ENCODE peak calls at places on chromosomes 13 and 19, in nine cellular contexts. One of them, this sample, is unnamed. For H3K4me1, the result is how much of the 10 kb centered on the place peaks cover.

GRCh38 chr13:77185721-77186120 is 141.2 kb downstream of the MYCBP2 start:
- DNase-seq in neural progenitor cell: no peak
- DNase-seq in upper lobe of right lung: no peak
- DNase-seq in stomach: no peak
- DNase-seq in tibial artery: no peak
- DNase-seq in CD8-positive, alpha-beta T cell: no peak
- DNase-seq in left ventricle myocardium inferior: no peak
- DNase-seq in A673: no peak
- DNase-seq in breast epithelium: no peak
- DNase-seq in this sample: no peak

GRCh38 chr13:114111577-114111976 is 20.8 kb downstream of the RASA3 start:
- DNase-seq in CD8-positive, alpha-beta T cell: no peak
- DNase-seq in stomach: no peak
- DNase-seq in neural progenitor cell: no peak
- DNase-seq in A673: no peak
- DNase-seq in left ventricle myocardium inferior: no peak
- DNase-seq in tibial artery: peak
- DNase-seq in breast epithelium: no peak
- DNase-seq in upper lobe of right lung: peak
- DNase-seq in this sample: no peak

GRCh38 chr13:90757127-90757680 is 590.3 kb upstream of the MIR17HG start:
- DNase-seq in breast epithelium: no peak
- DNase-seq in neural progenitor cell: no peak
- DNase-seq in tibial artery: no peak
- DNase-seq in stomach: no peak
- DNase-seq in A673: no peak
- DNase-seq in CD8-positive, alpha-beta T cell: no peak
- DNase-seq in left ventricle myocardium inferior: no peak
- DNase-seq in upper lobe of right lung: no peak
- DNase-seq in this sample: no peak

GRCh38 chr13:33191425-33192221 is 93.9 kb downstream of the STARD13 start:
- DNase-seq in neural progenitor cell: no peak
- DNase-seq in breast epithelium: no peak
- DNase-seq in left ventricle myocardium inferior: no peak
- DNase-seq in CD8-positive, alpha-beta T cell: no peak
- DNase-seq in tibial artery: no peak
- DNase-seq in stomach: no peak
- DNase-seq in A673: no peak
- DNase-seq in upper lobe of right lung: no peak
- DNase-seq in this sample: no peak

GRCh38 chr13:113928701-113929627 is 44.9 kb downstream of the C13orf46 start:
- DNase-seq in breast epithelium: peak
- DNase-seq in A673: no peak
- DNase-seq in tibial artery: peak
- DNase-seq in stomach: peak
- DNase-seq in left ventricle myocardium inferior: peak
- DNase-seq in CD8-positive, alpha-beta T cell: no peak
- DNase-seq in neural progenitor cell: no peak
- DNase-seq in upper lobe of right lung: peak
- DNase-seq in this sample: peak

GRCh38 chr13:23979361-23980159 is 82.3 kb upstream of the C1QTNF9B start:
- DNase-seq in neural progenitor cell: peak
- DNase-seq in stomach: peak
- DNase-seq in A673: peak
- DNase-seq in breast epithelium: peak
- DNase-seq in left ventricle myocardium inferior: peak
- DNase-seq in upper lobe of right lung: peak
- DNase-seq in CD8-positive, alpha-beta T cell: no peak
- DNase-seq in tibial artery: peak
- DNase-seq in this sample: no peak

GRCh38 chr19:18300930-18301717 is 19.7 kb upstream of the JUND start:
- DNase-seq in upper lobe of right lung: peak
- DNase-seq in tibial artery: peak
- DNase-seq in stomach: peak
- DNase-seq in breast epithelium: no peak
- DNase-seq in CD8-positive, alpha-beta T cell: no peak
- DNase-seq in A673: no peak
- DNase-seq in left ventricle myocardium inferior: peak
- DNase-seq in neural progenitor cell: no peak
- DNase-seq in this sample: no peak

GRCh38 chr19:42220751-42221097 is 612 bp downstream of the ZNF526 start:
- DNase-seq in neural progenitor cell: peak
- DNase-seq in upper lobe of right lung: no peak
- DNase-seq in A673: no peak
- DNase-seq in CD8-positive, alpha-beta T cell: no peak
- DNase-seq in left ventricle myocardium inferior: no peak
- DNase-seq in tibial artery: no peak
- DNase-seq in breast epithelium: no peak
- DNase-seq in stomach: no peak
- DNase-seq in this sample: no peak

GRCh38 chr19:11130824-11131455 is 24.6 kb downstream of the SPC24 start:
- DNase-seq in tibial artery: peak
- DNase-seq in left ventricle myocardium inferior: peak
- DNase-seq in CD8-positive, alpha-beta T cell: peak
- DNase-seq in upper lobe of right lung: peak
- DNase-seq in A673: peak
- DNase-seq in breast epithelium: peak
- DNase-seq in stomach: peak
- DNase-seq in neural progenitor cell: peak
- DNase-seq in this sample: no peak

GRCh38 chr13:30107536-30108136 is 199.7 kb downstream of the KATNAL1 start:
- DNase-seq in breast epithelium: no peak
- DNase-seq in A673: no peak
- DNase-seq in tibial artery: no peak
- DNase-seq in upper lobe of right lung: peak
- DNase-seq in left ventricle myocardium inferior: no peak
- DNase-seq in neural progenitor cell: no peak
- DNase-seq in stomach: peak
- DNase-seq in CD8-positive, alpha-beta T cell: no peak
- DNase-seq in this sample: no peak

GRCh38 chr13:111614009-111614408 is 293.6 kb downstream of the TEX29 start:
- DNase-seq in upper lobe of right lung: no peak
- DNase-seq in CD8-positive, alpha-beta T cell: no peak
- DNase-seq in stomach: no peak
- DNase-seq in A673: no peak
- DNase-seq in breast epithelium: no peak
- DNase-seq in left ventricle myocardium inferior: no peak
- DNase-seq in neural progenitor cell: no peak
- DNase-seq in tibial artery: no peak
- DNase-seq in this sample: no peak

GRCh38 chr13:49649244-49649962 is 21.1 kb downstream of the ARL11 start:
- DNase-seq in upper lobe of right lung: no peak
- DNase-seq in breast epithelium: no peak
- DNase-seq in A673: peak
- DNase-seq in stomach: no peak
- DNase-seq in left ventricle myocardium inferior: no peak
- DNase-seq in CD8-positive, alpha-beta T cell: no peak
- DNase-seq in neural progenitor cell: peak
- DNase-seq in tibial artery: no peak
- DNase-seq in this sample: no peak

GRCh38 chr13:73984949-73985691 is 149.1 kb downstream of the KLF12 start:
- DNase-seq in upper lobe of right lung: peak
- DNase-seq in stomach: no peak
- DNase-seq in tibial artery: no peak
- DNase-seq in breast epithelium: no peak
- DNase-seq in left ventricle myocardium inferior: peak
- DNase-seq in neural progenitor cell: no peak
- DNase-seq in CD8-positive, alpha-beta T cell: peak
- DNase-seq in A673: no peak
- DNase-seq in this sample: no peak

GRCh38 chr19:34666200-34666957 is 10.6 kb downstream of the SCGB2B2 start:
- DNase-seq in neural progenitor cell: no peak
- DNase-seq in stomach: no peak
- DNase-seq in left ventricle myocardium inferior: no peak
- DNase-seq in upper lobe of right lung: no peak
- DNase-seq in CD8-positive, alpha-beta T cell: no peak
- DNase-seq in tibial artery: no peak
- DNase-seq in breast epithelium: no peak
- DNase-seq in A673: no peak
- DNase-seq in this sample: no peak

GRCh38 chr13:41064493-41064892 is 3.2 kb downstream of the WBP4 start:
- DNase-seq in A673: no peak
- DNase-seq in neural progenitor cell: no peak
- DNase-seq in stomach: no peak
- DNase-seq in CD8-positive, alpha-beta T cell: no peak
- DNase-seq in left ventricle myocardium inferior: no peak
- DNase-seq in upper lobe of right lung: no peak
- DNase-seq in tibial artery: no peak
- DNase-seq in breast epithelium: no peak
- DNase-seq in this sample: no peak

GRCh38 chr13:113207890-113208423 is 512 bp downstream of the PCID2 start:
- DNase-seq in CD8-positive, alpha-beta T cell: no peak
- DNase-seq in stomach: no peak
- DNase-seq in breast epithelium: no peak
- DNase-seq in neural progenitor cell: peak
- DNase-seq in tibial artery: peak
- DNase-seq in left ventricle myocardium inferior: peak
- DNase-seq in A673: peak
- DNase-seq in upper lobe of right lung: peak
- DNase-seq in this sample: no peak

GRCh38 chr13:110015253-110015652 is 228.9 kb upstream of the IRS2 start:
- DNase-seq in tibial artery: no peak
- DNase-seq in left ventricle myocardium inferior: peak
- DNase-seq in stomach: peak
- DNase-seq in A673: no peak
- DNase-seq in neural progenitor cell: no peak
- DNase-seq in upper lobe of right lung: no peak
- DNase-seq in CD8-positive, alpha-beta T cell: no peak
- DNase-seq in breast epithelium: no peak
- DNase-seq in this sample: no peak

GRCh38 chr13:110018009-110018408 is 231.6 kb upstream of the IRS2 start:
- DNase-seq in tibial artery: no peak
- DNase-seq in upper lobe of right lung: no peak
- DNase-seq in left ventricle myocardium inferior: no peak
- DNase-seq in stomach: no peak
- DNase-seq in breast epithelium: no peak
- DNase-seq in CD8-positive, alpha-beta T cell: no peak
- DNase-seq in A673: no peak
- DNase-seq in neural progenitor cell: no peak
- DNase-seq in this sample: no peak

GRCh38 chr13:110012102-110012739 is 225.8 kb upstream of the IRS2 start:
- DNase-seq in CD8-positive, alpha-beta T cell: no peak
- DNase-seq in upper lobe of right lung: no peak
- DNase-seq in A673: no peak
- DNase-seq in stomach: no peak
- DNase-seq in breast epithelium: no peak
- DNase-seq in neural progenitor cell: no peak
- DNase-seq in left ventricle myocardium inferior: no peak
- DNase-seq in tibial artery: no peak
- DNase-seq in this sample: no peak

GRCh38 chr13:110017379-110017778 is 231.0 kb upstream of the IRS2 start:
- DNase-seq in A673: no peak
- DNase-seq in left ventricle myocardium inferior: no peak
- DNase-seq in upper lobe of right lung: no peak
- DNase-seq in tibial artery: no peak
- DNase-seq in neural progenitor cell: no peak
- DNase-seq in stomach: no peak
- DNase-seq in breast epithelium: no peak
- DNase-seq in CD8-positive, alpha-beta T cell: no peak
- DNase-seq in this sample: no peak

DNA sequence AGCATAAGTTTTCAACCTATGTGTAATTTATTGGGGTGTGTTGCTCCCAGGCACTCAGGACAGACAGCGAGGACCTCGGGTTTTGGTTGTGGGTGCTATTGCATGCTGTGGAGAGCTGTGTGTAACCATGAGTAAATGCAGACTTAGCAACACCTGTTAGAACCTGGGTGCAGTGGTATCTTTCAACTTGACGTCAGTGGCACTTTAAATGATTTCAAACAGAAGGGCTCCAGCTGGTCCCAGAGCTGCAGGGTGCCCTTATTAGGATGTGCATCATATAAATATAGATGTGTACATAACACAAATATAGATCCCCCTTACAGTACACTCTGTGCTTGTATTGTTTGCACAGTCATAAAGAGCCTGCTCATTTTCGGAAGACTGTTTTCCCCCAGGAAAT is 228.3 kb upstream of the IRS2 start:
- DNase-seq in tibial artery: no peak
- DNase-seq in neural progenitor cell: no peak
- DNase-seq in CD8-positive, alpha-beta T cell: no peak
- DNase-seq in left ventricle myocardium inferior: no peak
- DNase-seq in stomach: no peak
- DNase-seq in upper lobe of right lung: no peak
- DNase-seq in breast epithelium: no peak
- DNase-seq in A673: no peak
- DNase-seq in this sample: no peak
- H3K4me1 ChIP-seq in tibial artery: under half
- H3K4me1 ChIP-seq in neural progenitor cell: under half
- H3K4me1 ChIP-seq in CD8-positive, alpha-beta T cell: under half
- H3K4me1 ChIP-seq in left ventricle myocardium inferior: under half
- H3K4me1 ChIP-seq in stomach: under half
- H3K4me1 ChIP-seq in upper lobe of right lung: under half
- H3K4me1 ChIP-seq in breast epithelium: under half
- H3K4me1 ChIP-seq in A673: under half
- H3K4me1 ChIP-seq in this sample: under half

DNA sequence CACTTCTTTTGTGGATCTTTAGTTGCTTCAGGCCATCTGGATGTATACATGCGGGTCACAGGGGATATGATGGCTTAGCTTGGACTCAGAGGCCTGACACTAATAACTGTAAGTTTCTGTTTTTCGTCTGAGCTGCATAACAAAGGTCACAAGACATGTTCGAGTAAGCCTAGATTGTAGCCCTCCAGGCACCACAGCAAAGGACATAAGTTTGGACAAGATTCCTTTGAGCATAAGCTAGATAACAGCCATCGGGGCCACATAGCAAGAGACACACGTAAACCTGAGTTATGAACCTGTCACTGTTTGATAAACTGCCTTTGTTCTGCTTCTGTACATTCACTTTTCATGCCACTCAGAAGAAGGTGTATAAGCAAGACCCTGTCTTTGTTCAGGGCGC is 14.6 kb downstream of the IGFL3 start:
- DNase-seq in upper lobe of right lung: no peak
- DNase-seq in A673: no peak
- DNase-seq in tibial artery: no peak
- DNase-seq in left ventricle myocardium inferior: no peak
- DNase-seq in neural progenitor cell: no peak
- DNase-seq in breast epithelium: no peak
- DNase-seq in CD8-positive, alpha-beta T cell: no peak
- DNase-seq in stomach: no peak
- DNase-seq in this sample: no peak
- H3K27ac ChIP-seq in upper lobe of right lung: no peak
- H3K27ac ChIP-seq in A673: no peak
- H3K27ac ChIP-seq in tibial artery: no peak
- H3K27ac ChIP-seq in left ventricle myocardium inferior: no peak
- H3K27ac ChIP-seq in neural progenitor cell: no peak
- H3K27ac ChIP-seq in breast epithelium: no peak
- H3K27ac ChIP-seq in CD8-positive, alpha-beta T cell: no peak
- H3K27ac ChIP-seq in stomach: no peak
- H3K27ac ChIP-seq in this sample: no peak

GRCh38 chr19:1866693-1867358 is 3.4 kb upstream of the KLF16 start:
- DNase-seq in CD8-positive, alpha-beta T cell: no peak
- DNase-seq in stomach: no peak
- DNase-seq in upper lobe of right lung: no peak
- DNase-seq in left ventricle myocardium inferior: no peak
- DNase-seq in neural progenitor cell: no peak
- DNase-seq in breast epithelium: no peak
- DNase-seq in tibial artery: no peak
- DNase-seq in A673: no peak
- DNase-seq in this sample: no peak
- TF ChIP-seq CTCF in CD8-positive, alpha-beta T cell: no peak
- TF ChIP-seq CTCF in stomach: no peak
- TF ChIP-seq CTCF in upper lobe of right lung: no peak
- TF ChIP-seq CTCF in left ventricle myocardium inferior: no peak
- TF ChIP-seq CTCF in neural progenitor cell: no peak
- TF ChIP-seq CTCF in breast epithelium: no peak
- TF ChIP-seq CTCF in tibial artery: no peak
- TF ChIP-seq CTCF in A673: no peak
- TF ChIP-seq CTCF in this sample: no peak

GRCh38 chr19:49683814-49684250 is 5.6 kb upstream of the ADM5 start:
- DNase-seq in A673: no peak
- DNase-seq in neural progenitor cell: no peak
- DNase-seq in breast epithelium: no peak
- DNase-seq in stomach: no peak
- DNase-seq in upper lobe of right lung: no peak
- DNase-seq in left ventricle myocardium inferior: no peak
- DNase-seq in CD8-positive, alpha-beta T cell: no peak
- DNase-seq in tibial artery: no peak
- DNase-seq in this sample: no peak
- H3K4me1 ChIP-seq in A673: under half
- H3K4me1 ChIP-seq in neural progenitor cell: under half
- H3K4me1 ChIP-seq in breast epithelium: under half
- H3K4me1 ChIP-seq in stomach: under half
- H3K4me1 ChIP-seq in upper lobe of right lung: under half
- H3K4me1 ChIP-seq in left ventricle myocardium inferior: half or more
- H3K4me1 ChIP-seq in CD8-positive, alpha-beta T cell: under half
- H3K4me1 ChIP-seq in tibial artery: under half
- H3K4me1 ChIP-seq in this sample: under half